ENCODE peak calls at places on chromosomes 7 and 10, in seven cellular contexts. One of them, this sample, is unnamed.

GRCh38 chr7:78039791-78040776 is 241.5 kb downstream of the PHTF2 start:
- DNase-seq in lung: no peak
- DNase-seq in neural progenitor cell: peak; percentile 70
- DNase-seq in uterus: peak; percentile 14
- DNase-seq in RWPE1: peak; percentile 25
- DNase-seq in A549: peak; percentile 38
- DNase-seq in heart right ventricle: peak; percentile 10
- DNase-seq in this sample: peak; percentile 23

GRCh38 chr7:122520961-122521555 is 177.9 kb downstream of the RNF133 start:
- DNase-seq in A549: no peak
- DNase-seq in neural progenitor cell: peak; percentile 37
- DNase-seq in heart right ventricle: no peak
- DNase-seq in uterus: no peak
- DNase-seq in RWPE1: no peak
- DNase-seq in lung: no peak
- DNase-seq in this sample: no peak

GRCh38 chr10:16425449-16425848 is 11.4 kb upstream of the PTER start:
- DNase-seq in RWPE1: no peak
- DNase-seq in lung: no peak
- DNase-seq in neural progenitor cell: no peak
- DNase-seq in heart right ventricle: no peak
- DNase-seq in A549: no peak
- DNase-seq in uterus: no peak
- DNase-seq in this sample: no peak

GRCh38 chr10:92408017-92408361 is 117.0 kb downstream of the MARCHF5 start:
- DNase-seq in lung: no peak
- DNase-seq in RWPE1: no peak
- DNase-seq in uterus: no peak
- DNase-seq in heart right ventricle: no peak
- DNase-seq in neural progenitor cell: no peak
- DNase-seq in A549: no peak
- DNase-seq in this sample: no peak

GRCh38 chr10:34824870-34825269 is 9.8 kb upstream of the PARD3 start:
- DNase-seq in RWPE1: no peak
- DNase-seq in heart right ventricle: no peak
- DNase-seq in uterus: no peak
- DNase-seq in A549: no peak
- DNase-seq in lung: no peak
- DNase-seq in neural progenitor cell: peak; percentile 39
- DNase-seq in this sample: no peak

GRCh38 chr10:112793197-112793921 is 156.7 kb upstream of the TCF7L2 start:
- DNase-seq in neural progenitor cell: no peak
- DNase-seq in A549: no peak
- DNase-seq in lung: no peak
- DNase-seq in heart right ventricle: no peak
- DNase-seq in RWPE1: no peak
- DNase-seq in uterus: no peak
- DNase-seq in this sample: peak; percentile 64

GRCh38 chr7:139860090-139860773 is 31.2 kb downstream of the TBXAS1 start:
- DNase-seq in RWPE1: no peak
- DNase-seq in neural progenitor cell: no peak
- DNase-seq in A549: no peak
- DNase-seq in heart right ventricle: no peak
- DNase-seq in lung: peak; percentile 62
- DNase-seq in uterus: no peak
- DNase-seq in this sample: peak; percentile 39

GRCh38 chr7:101195884-101196283 is 5.0 kb downstream of the MOGAT3 start:
- DNase-seq in lung: no peak
- DNase-seq in RWPE1: no peak
- DNase-seq in heart right ventricle: no peak
- DNase-seq in neural progenitor cell: no peak
- DNase-seq in A549: no peak
- DNase-seq in uterus: no peak
- DNase-seq in this sample: no peak

GRCh38 chr7:16847381-16847860 is 34.4 kb downstream of the AGR3 start:
- DNase-seq in A549: peak; percentile 74
- DNase-seq in heart right ventricle: no peak
- DNase-seq in RWPE1: peak; percentile 44
- DNase-seq in uterus: no peak
- DNase-seq in neural progenitor cell: no peak
- DNase-seq in lung: peak; percentile 56
- DNase-seq in this sample: peak; percentile 75

GRCh38 chr10:91220954-91221696 is 662 bp downstream of the PCGF5 start:
- DNase-seq in uterus: peak; percentile 23
- DNase-seq in lung: peak; percentile 38
- DNase-seq in heart right ventricle: peak; percentile 19
- DNase-seq in neural progenitor cell: peak; percentile 62
- DNase-seq in A549: peak; percentile 46
- DNase-seq in RWPE1: peak; percentile 33
- DNase-seq in this sample: peak; percentile 41

GRCh38 chr7:50266893-50267386 is 37.6 kb upstream of the IKZF1 start:
- DNase-seq in lung: no peak
- DNase-seq in uterus: no peak
- DNase-seq in A549: no peak
- DNase-seq in neural progenitor cell: no peak
- DNase-seq in RWPE1: no peak
- DNase-seq in heart right ventricle: no peak
- DNase-seq in this sample: peak; percentile 74

GRCh38 chr7:6157685-6158423 is 114.6 kb downstream of the CYTH3 start:
- DNase-seq in heart right ventricle: no peak
- DNase-seq in RWPE1: no peak
- DNase-seq in uterus: no peak
- DNase-seq in neural progenitor cell: no peak
- DNase-seq in A549: no peak
- DNase-seq in lung: no peak
- DNase-seq in this sample: no peak

GRCh38 chr7:6158424-6159096 is 113.9 kb downstream of the CYTH3 start:
- DNase-seq in RWPE1: no peak
- DNase-seq in lung: no peak
- DNase-seq in A549: no peak
- DNase-seq in neural progenitor cell: no peak
- DNase-seq in heart right ventricle: no peak
- DNase-seq in uterus: no peak
- DNase-seq in this sample: no peak

GRCh38 chr7:6154542-6155404 is 117.7 kb downstream of the CYTH3 start:
- DNase-seq in heart right ventricle: no peak
- DNase-seq in lung: no peak
- DNase-seq in uterus: no peak
- DNase-seq in neural progenitor cell: no peak
- DNase-seq in RWPE1: no peak
- DNase-seq in A549: no peak
- DNase-seq in this sample: no peak

GRCh38 chr7:6155596-6155995 is 116.8 kb downstream of the CYTH3 start:
- DNase-seq in A549: no peak
- DNase-seq in heart right ventricle: no peak
- DNase-seq in uterus: no peak
- DNase-seq in neural progenitor cell: no peak
- DNase-seq in RWPE1: no peak
- DNase-seq in lung: no peak
- DNase-seq in this sample: no peak

GRCh38 chr7:6156734-6157133 is 115.7 kb downstream of the CYTH3 start:
- DNase-seq in RWPE1: no peak
- DNase-seq in lung: no peak
- DNase-seq in A549: no peak
- DNase-seq in uterus: no peak
- DNase-seq in heart right ventricle: no peak
- DNase-seq in neural progenitor cell: no peak
- DNase-seq in this sample: no peak
- TF ChIP-seq CTCF in RWPE1: no peak
- TF ChIP-seq CTCF in lung: no peak
- TF ChIP-seq CTCF in A549: no peak
- TF ChIP-seq CTCF in uterus: no peak
- TF ChIP-seq CTCF in heart right ventricle: no peak
- TF ChIP-seq CTCF in neural progenitor cell: no peak
- TF ChIP-seq CTCF in this sample: no peak

GRCh38 chr10:60414877-60415585 is 25.4 kb upstream of the ANK3 start:
- DNase-seq in RWPE1: peak; percentile 77
- DNase-seq in heart right ventricle: no peak
- DNase-seq in A549: peak; percentile 20
- DNase-seq in uterus: no peak
- DNase-seq in lung: no peak
- DNase-seq in neural progenitor cell: peak; percentile 22
- DNase-seq in this sample: no peak

GRCh38 chr10:60410970-60411369 is 21.3 kb upstream of the ANK3 start:
- DNase-seq in neural progenitor cell: no peak
- DNase-seq in heart right ventricle: no peak
- DNase-seq in lung: no peak
- DNase-seq in uterus: no peak
- DNase-seq in RWPE1: no peak
- DNase-seq in A549: no peak
- DNase-seq in this sample: no peak

GRCh38 chr10:60417024-60417423 is 27.3 kb upstream of the ANK3 start:
- DNase-seq in uterus: no peak
- DNase-seq in A549: no peak
- DNase-seq in RWPE1: no peak
- DNase-seq in heart right ventricle: no peak
- DNase-seq in lung: no peak
- DNase-seq in neural progenitor cell: no peak
- DNase-seq in this sample: no peak

GRCh38 chr10:60413306-60414012 is 23.8 kb upstream of the ANK3 start:
- DNase-seq in A549: no peak
- DNase-seq in lung: no peak
- DNase-seq in heart right ventricle: no peak
- DNase-seq in RWPE1: no peak
- DNase-seq in uterus: no peak
- DNase-seq in neural progenitor cell: no peak
- DNase-seq in this sample: no peak

DNA sequence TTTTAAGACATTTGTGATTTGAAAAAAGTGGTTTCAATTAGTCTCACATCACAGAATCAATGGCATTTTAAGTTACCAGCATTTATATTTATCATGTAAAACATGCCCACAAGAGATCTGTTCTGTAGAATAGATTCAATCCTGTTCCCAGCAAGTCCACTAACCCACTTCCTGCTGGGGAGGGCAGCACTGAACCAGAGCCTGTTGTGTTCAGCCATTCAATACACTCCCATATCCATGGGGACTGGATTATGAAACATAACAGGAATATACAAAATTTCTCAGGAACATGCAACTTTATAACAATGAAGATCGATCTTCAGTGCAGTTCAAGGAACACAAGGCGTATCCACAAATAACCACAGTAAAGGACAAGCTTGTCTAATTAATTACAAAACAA is 24.4 kb upstream of the ANK3 start:
- DNase-seq in uterus: no peak
- DNase-seq in lung: no peak
- DNase-seq in RWPE1: no peak
- DNase-seq in A549: no peak
- DNase-seq in heart right ventricle: no peak
- DNase-seq in neural progenitor cell: no peak
- DNase-seq in this sample: no peak
- TF ChIP-seq CTCF in uterus: no peak
- TF ChIP-seq CTCF in lung: no peak
- TF ChIP-seq CTCF in RWPE1: no peak
- TF ChIP-seq CTCF in A549: no peak
- TF ChIP-seq CTCF in heart right ventricle: no peak
- TF ChIP-seq CTCF in neural progenitor cell: no peak
- TF ChIP-seq CTCF in this sample: no peak

GRCh38 chr7:69896100-69896499 is 297.8 kb downstream of the AUTS2 start:
- DNase-seq in heart right ventricle: no peak
- DNase-seq in neural progenitor cell: no peak
- DNase-seq in RWPE1: no peak
- DNase-seq in A549: no peak
- DNase-seq in uterus: no peak
- DNase-seq in lung: no peak
- DNase-seq in this sample: no peak

GRCh38 chr7:69893915-69894314 is 295.6 kb downstream of the AUTS2 start:
- DNase-seq in uterus: no peak
- DNase-seq in neural progenitor cell: peak; percentile 41
- DNase-seq in heart right ventricle: no peak
- DNase-seq in RWPE1: no peak
- DNase-seq in lung: no peak
- DNase-seq in A549: no peak
- DNase-seq in this sample: no peak

GRCh38 chr7:69889338-69890080 is 291.2 kb downstream of the AUTS2 start:
- DNase-seq in neural progenitor cell: no peak
- DNase-seq in A549: no peak
- DNase-seq in lung: no peak
- DNase-seq in heart right ventricle: no peak
- DNase-seq in RWPE1: no peak
- DNase-seq in uterus: no peak
- DNase-seq in this sample: no peak

GRCh38 chr7:69890081-69890369 is 291.8 kb downstream of the AUTS2 start:
- DNase-seq in A549: no peak
- DNase-seq in neural progenitor cell: no peak
- DNase-seq in uterus: no peak
- DNase-seq in heart right ventricle: no peak
- DNase-seq in RWPE1: no peak
- DNase-seq in lung: no peak
- DNase-seq in this sample: no peak

GRCh38 chr7:69892790-69893189 is 294.5 kb downstream of the AUTS2 start:
- DNase-seq in lung: no peak
- DNase-seq in A549: no peak
- DNase-seq in RWPE1: no peak
- DNase-seq in heart right ventricle: no peak
- DNase-seq in neural progenitor cell: no peak
- DNase-seq in uterus: no peak
- DNase-seq in this sample: no peak
- TF ChIP-seq CTCF in lung: no peak
- TF ChIP-seq CTCF in A549: no peak
- TF ChIP-seq CTCF in RWPE1: no peak
- TF ChIP-seq CTCF in heart right ventricle: no peak
- TF ChIP-seq CTCF in neural progenitor cell: no peak
- TF ChIP-seq CTCF in uterus: no peak
- TF ChIP-seq CTCF in this sample: no peak

GRCh38 chr7:20343211-20343610 is 12.5 kb downstream of the ITGB8 start:
- DNase-seq in RWPE1: no peak
- DNase-seq in uterus: no peak
- DNase-seq in heart right ventricle: no peak
- DNase-seq in lung: no peak
- DNase-seq in A549: no peak
- DNase-seq in neural progenitor cell: peak; percentile 15
- DNase-seq in this sample: no peak
- TF ChIP-seq CTCF in RWPE1: no peak
- TF ChIP-seq CTCF in uterus: no peak
- TF ChIP-seq CTCF in heart right ventricle: no peak
- TF ChIP-seq CTCF in lung: no peak
- TF ChIP-seq CTCF in A549: no peak
- TF ChIP-seq CTCF in neural progenitor cell: peak; percentile 52
- TF ChIP-seq CTCF in this sample: no peak

GRCh38 chr10:103241262-103242011 is 4.2 kb upstream of the RPEL1 start:
- DNase-seq in lung: peak; percentile 81
- DNase-seq in uterus: no peak
- DNase-seq in neural progenitor cell: peak; percentile 23
- DNase-seq in RWPE1: peak; percentile 86
- DNase-seq in A549: peak; percentile 89
- DNase-seq in heart right ventricle: no peak
- DNase-seq in this sample: peak; percentile 92

GRCh38 chr10:103235775-103236174 is 9.9 kb upstream of the RPEL1 start:
- DNase-seq in heart right ventricle: no peak
- DNase-seq in A549: no peak
- DNase-seq in lung: no peak
- DNase-seq in uterus: no peak
- DNase-seq in neural progenitor cell: no peak
- DNase-seq in RWPE1: no peak
- DNase-seq in this sample: no peak

GRCh38 chr10:103232772-103233488 is 12.8 kb upstream of the RPEL1 start:
- DNase-seq in heart right ventricle: no peak
- DNase-seq in uterus: no peak
- DNase-seq in A549: no peak
- DNase-seq in lung: no peak
- DNase-seq in RWPE1: no peak
- DNase-seq in neural progenitor cell: no peak
- DNase-seq in this sample: no peak

GRCh38 chr10:103238506-103239252 is 7.0 kb upstream of the RPEL1 start:
- DNase-seq in A549: peak; percentile 59
- DNase-seq in uterus: no peak
- DNase-seq in lung: peak; percentile 54
- DNase-seq in neural progenitor cell: peak; percentile 58
- DNase-seq in heart right ventricle: peak; percentile 33
- DNase-seq in RWPE1: peak; percentile 51
- DNase-seq in this sample: peak; percentile 80
- TF ChIP-seq CTCF in A549: peak; percentile 63
- TF ChIP-seq CTCF in uterus: peak; percentile 15
- TF ChIP-seq CTCF in lung: no peak
- TF ChIP-seq CTCF in neural progenitor cell: peak; percentile 50
- TF ChIP-seq CTCF in heart right ventricle: peak; percentile 41
- TF ChIP-seq CTCF in RWPE1: no peak
- TF ChIP-seq CTCF in this sample: peak; percentile 11